ENCODE peak calls at places on chromosome 15, in four cellular contexts. One of them, this sample, is unnamed.

GRCh38 chr15:75647370-75648155 is at the start of gene SNX33:
- DNase-seq in heart left ventricle: peak
- DNase-seq in uterus: peak
- DNase-seq in NB4: peak
- DNase-seq in this sample: peak

GRCh38 chr15:70407955-70408354 is 310.2 kb upstream of the TLE3 start:
- DNase-seq in heart left ventricle: no peak
- DNase-seq in uterus: no peak
- DNase-seq in NB4: no peak
- DNase-seq in this sample: no peak

GRCh38 chr15:62187910-62188309 is 22.8 kb upstream of the C2CD4B start:
- DNase-seq in heart left ventricle: no peak
- DNase-seq in uterus: no peak
- DNase-seq in NB4: no peak
- DNase-seq in this sample: no peak

GRCh38 chr15:39315200-39315599 is 265.7 kb upstream of the THBS1 start:
- DNase-seq in heart left ventricle: no peak
- DNase-seq in uterus: no peak
- DNase-seq in NB4: no peak
- DNase-seq in this sample: no peak

GRCh38 chr15:68223171-68223570 is 6.4 kb downstream of the CLN6 start:
- DNase-seq in heart left ventricle: no peak
- DNase-seq in uterus: no peak
- DNase-seq in NB4: no peak
- DNase-seq in this sample: no peak

GRCh38 chr15:28948036-28948435 is 62.3 kb downstream of the APBA2 start:
- DNase-seq in heart left ventricle: no peak
- DNase-seq in uterus: no peak
- DNase-seq in NB4: no peak
- DNase-seq in this sample: peak

GRCh38 chr15:39406485-39406884 is 174.4 kb upstream of the THBS1 start:
- DNase-seq in heart left ventricle: no peak
- DNase-seq in uterus: no peak
- DNase-seq in NB4: peak
- DNase-seq in this sample: no peak

GRCh38 chr15:68424754-68425390 is 7.1 kb downstream of the ITGA11 start:
- DNase-seq in heart left ventricle: no peak
- DNase-seq in uterus: peak
- DNase-seq in NB4: no peak
- DNase-seq in this sample: no peak

GRCh38 chr15:50670115-50670514 is 16.5 kb downstream of the TRPM7 start:
- DNase-seq in heart left ventricle: no peak
- DNase-seq in uterus: no peak
- DNase-seq in NB4: no peak
- DNase-seq in this sample: no peak

DNA sequence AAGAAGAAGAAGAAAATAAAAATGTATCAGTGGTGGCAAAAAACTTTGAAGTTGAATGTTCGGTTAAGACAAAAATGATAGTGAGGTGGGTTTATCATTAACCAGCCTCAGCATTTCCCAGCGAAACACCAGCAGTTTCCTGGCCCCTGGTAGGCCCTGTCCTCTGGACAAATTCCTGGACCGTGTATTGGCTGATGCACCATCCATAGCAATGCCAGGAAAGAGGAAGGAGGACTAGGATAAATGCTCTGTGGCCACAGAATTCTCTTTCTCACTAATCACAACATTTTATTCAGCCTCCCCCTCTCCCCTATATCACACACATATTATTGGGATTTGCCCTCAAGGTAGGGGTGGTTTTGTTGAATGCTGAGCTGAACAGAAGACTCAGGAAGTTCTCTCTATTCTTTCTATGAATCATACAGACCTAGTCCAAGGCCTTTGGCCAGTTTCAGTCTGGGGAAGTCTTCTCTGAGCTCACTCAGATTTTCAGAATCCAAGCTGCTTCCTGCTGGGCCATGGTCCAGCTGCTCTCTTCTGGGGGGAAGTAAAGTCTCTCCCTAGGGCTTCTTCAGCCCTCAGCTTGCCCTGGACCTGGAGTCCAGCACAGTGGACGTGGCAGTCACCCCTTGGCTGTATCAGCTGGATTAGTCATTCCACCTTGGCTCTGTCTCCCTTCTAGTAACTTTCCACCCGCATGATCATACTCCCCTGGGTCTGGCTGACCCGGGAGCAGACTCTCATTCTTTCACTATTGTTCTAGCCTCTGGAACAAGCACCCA is 27.6 kb downstream of the SLC28A1 start:
- DNase-seq in heart left ventricle: peak
- DNase-seq in uterus: peak
- DNase-seq in NB4: no peak
- DNase-seq in this sample: peak
- TF ChIP-seq POLR2A in heart left ventricle: no peak
- TF ChIP-seq POLR2A in uterus: no peak
- TF ChIP-seq POLR2A in NB4: no peak
- TF ChIP-seq POLR2A in this sample: no peak

DNA sequence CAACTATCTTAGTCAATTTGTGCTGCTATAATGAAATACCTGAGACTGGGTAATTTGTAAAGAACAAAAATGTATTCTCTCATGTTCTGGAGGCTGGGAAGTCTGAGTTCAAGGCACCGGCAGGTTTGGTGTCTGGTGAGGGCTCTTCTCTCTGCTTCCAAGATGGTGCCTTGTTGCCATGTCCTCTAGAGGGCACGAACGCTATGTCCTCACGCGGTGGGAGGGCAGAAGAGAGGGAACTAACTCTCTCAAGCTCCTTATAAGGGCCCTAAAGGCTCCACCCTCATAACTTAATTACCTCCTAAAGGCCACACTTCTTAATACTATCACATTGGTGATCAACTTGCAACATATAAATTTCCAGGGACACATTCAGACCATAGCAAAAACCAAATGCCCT is 108.4 kb downstream of the ADAMTSL3 start:
- DNase-seq in heart left ventricle: no peak
- DNase-seq in uterus: no peak
- DNase-seq in NB4: no peak
- DNase-seq in this sample: no peak
- TF ChIP-seq POLR2A in heart left ventricle: no peak
- TF ChIP-seq POLR2A in uterus: no peak
- TF ChIP-seq POLR2A in NB4: no peak
- TF ChIP-seq POLR2A in this sample: no peak

DNA sequence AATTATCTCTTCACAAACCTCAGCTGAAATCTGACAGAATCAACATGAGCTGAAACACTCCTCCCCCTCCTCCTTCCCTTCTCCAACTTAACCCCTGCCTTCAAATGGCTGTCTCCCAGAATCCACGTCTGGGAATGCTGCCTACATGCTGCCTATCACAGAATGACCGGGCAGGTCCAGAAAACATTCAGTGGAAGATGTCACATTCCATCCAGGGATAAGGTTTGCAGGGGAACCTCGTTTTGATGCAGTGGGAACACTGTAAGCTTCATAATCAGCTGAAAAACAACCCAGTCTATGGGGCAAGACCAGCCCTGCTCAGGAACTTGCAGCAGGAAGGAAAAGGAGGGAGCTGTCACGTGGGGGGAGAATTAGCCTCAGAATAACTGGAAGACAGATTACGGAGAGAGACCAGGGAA is 44.0 kb upstream of the SEMA6D start:
- DNase-seq in heart left ventricle: peak
- DNase-seq in uterus: no peak
- DNase-seq in NB4: no peak
- DNase-seq in this sample: no peak
- TF ChIP-seq POLR2A in heart left ventricle: no peak
- TF ChIP-seq POLR2A in uterus: no peak
- TF ChIP-seq POLR2A in NB4: no peak
- TF ChIP-seq POLR2A in this sample: no peak

GRCh38 chr15:57680021-57680420 is 26.5 kb upstream of the POLR2M start:
- DNase-seq in heart left ventricle: no peak
- DNase-seq in uterus: no peak
- DNase-seq in NB4: no peak
- DNase-seq in this sample: no peak

GRCh38 chr15:57681011-57681410 is 25.5 kb upstream of the POLR2M start:
- DNase-seq in heart left ventricle: no peak
- DNase-seq in uterus: no peak
- DNase-seq in NB4: no peak
- DNase-seq in this sample: no peak

GRCh38 chr15:57675481-57676181 is 30.9 kb upstream of the POLR2M start:
- DNase-seq in heart left ventricle: no peak
- DNase-seq in uterus: no peak
- DNase-seq in NB4: no peak
- DNase-seq in this sample: no peak

GRCh38 chr15:57677206-57677605 is 29.3 kb upstream of the POLR2M start:
- DNase-seq in heart left ventricle: no peak
- DNase-seq in uterus: no peak
- DNase-seq in NB4: no peak
- DNase-seq in this sample: no peak

DNA sequence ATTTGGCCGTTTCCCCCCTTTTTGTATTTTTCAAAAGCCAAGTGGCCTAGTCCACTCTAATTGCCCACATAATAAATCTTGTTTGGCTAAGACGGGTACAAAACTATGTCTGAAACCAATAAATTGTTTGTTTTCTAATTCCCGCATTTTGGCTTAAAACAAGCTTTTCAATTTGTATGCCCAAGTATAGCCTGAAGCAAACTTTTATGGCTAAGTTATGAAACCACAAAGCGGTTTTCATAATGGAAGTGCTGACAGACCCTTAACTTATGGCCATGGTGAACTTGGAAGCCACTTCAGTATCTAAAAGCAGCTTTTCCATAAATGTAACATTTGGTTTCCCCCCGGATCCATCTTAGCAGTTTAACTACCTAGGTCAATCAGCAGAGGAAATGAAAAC is 29.9 kb upstream of the POLR2M start:
- DNase-seq in heart left ventricle: no peak
- DNase-seq in uterus: no peak
- DNase-seq in NB4: no peak
- DNase-seq in this sample: no peak
- TF ChIP-seq POLR2A in heart left ventricle: no peak
- TF ChIP-seq POLR2A in uterus: no peak
- TF ChIP-seq POLR2A in NB4: no peak
- TF ChIP-seq POLR2A in this sample: no peak

GRCh38 chr15:90351479-90352108 is 490 bp upstream of the ZNF774 start:
- DNase-seq in heart left ventricle: peak
- DNase-seq in uterus: no peak
- DNase-seq in NB4: no peak
- DNase-seq in this sample: no peak

GRCh38 chr15:90354986-90355385 is 2.9 kb downstream of the ZNF774 start:
- DNase-seq in heart left ventricle: no peak
- DNase-seq in uterus: no peak
- DNase-seq in NB4: no peak
- DNase-seq in this sample: no peak

GRCh38 chr15:90348456-90348855 is 3.6 kb upstream of the ZNF774 start:
- DNase-seq in heart left ventricle: no peak
- DNase-seq in uterus: no peak
- DNase-seq in NB4: no peak
- DNase-seq in this sample: no peak

GRCh38 chr15:90349072-90349471 is 3.0 kb upstream of the ZNF774 start:
- DNase-seq in heart left ventricle: no peak
- DNase-seq in uterus: no peak
- DNase-seq in NB4: no peak
- DNase-seq in this sample: no peak

DNA sequence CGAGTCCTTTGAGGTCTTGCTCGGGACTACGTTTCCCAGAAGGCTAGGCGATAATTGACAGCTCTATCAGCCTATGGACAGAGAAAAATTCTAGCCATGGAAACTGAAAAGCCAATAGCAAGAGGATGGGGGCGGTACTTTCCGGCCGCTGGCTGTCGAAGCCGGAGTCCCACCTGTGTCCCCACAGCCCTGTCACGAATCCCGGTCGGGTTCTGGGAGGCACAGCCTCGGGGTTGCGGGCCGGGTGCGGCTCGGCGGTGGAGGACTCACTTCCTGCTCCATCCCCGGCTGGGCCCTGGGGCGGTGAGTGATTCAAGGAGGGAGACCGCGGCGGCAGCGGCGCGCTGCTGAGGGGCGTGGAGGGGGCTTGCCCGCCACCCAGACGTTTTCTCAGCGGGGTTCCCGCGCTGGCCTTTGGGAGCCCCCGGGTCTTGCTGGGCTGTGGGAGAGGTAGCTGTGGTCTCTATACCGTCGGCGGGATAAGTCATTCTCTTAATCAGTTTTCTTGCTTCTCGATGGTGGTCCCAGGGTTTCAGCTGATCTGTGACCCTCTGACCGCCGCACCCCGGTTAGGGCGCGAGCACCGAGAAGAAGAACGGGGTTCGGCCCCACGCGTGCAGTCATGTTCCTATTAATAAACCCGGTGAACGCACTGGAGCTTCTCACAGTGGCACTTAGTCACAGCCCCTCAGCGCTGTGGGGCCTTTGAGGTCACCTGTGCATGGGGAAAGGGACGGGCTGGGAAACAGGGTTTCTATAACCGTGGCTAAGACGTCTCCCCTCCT is at the start of gene ZNF774:
- DNase-seq in heart left ventricle: peak
- DNase-seq in uterus: peak
- DNase-seq in NB4: peak
- DNase-seq in this sample: peak
- TF ChIP-seq POLR2A in heart left ventricle: peak
- TF ChIP-seq POLR2A in uterus: peak
- TF ChIP-seq POLR2A in NB4: peak
- TF ChIP-seq POLR2A in this sample: no peak

This sample was measured in sigmoid colon.